ENCODE peak calls at places on chromosomes 3 and 15, in four cellular contexts. K, F, S and V are unnamed samples.

GRCh38 chr3:142152349-142152748 is 3.0 kb upstream of the TFDP2 start:
- DNase-seq in S (peak; percentile 25), F (no peak), K (peak; percentile 21), V (no peak)

GRCh38 chr3:185878920-185879319 is 54.1 kb upstream of the IGF2BP2 start:
- DNase-seq in S (no peak), K (no peak), F (no peak), V (peak; percentile 13)

GRCh38 chr15:85412956-85413854 is 32.8 kb downstream of the AKAP13 start:
- DNase-seq in K (peak; percentile 93), S (no peak), F (peak; percentile 81), V (peak; percentile 94)

GRCh38 chr3:196175116-196175625 is 36.0 kb downstream of the ZDHHC19 start:
- DNase-seq in S (no peak), K (no peak), F (no peak), V (no peak)

GRCh38 chr3:198071602-198072285 is 111.7 kb downstream of the LMLN start:
- DNase-seq in F (peak; percentile 91), S (no peak), K (peak; percentile 73), V (peak; percentile 99)

GRCh38 chr15:70258369-70259029 is 160.8 kb upstream of the TLE3 start:
- DNase-seq in K (no peak), S (no peak), F (no peak), V (no peak)

GRCh38 chr3:145776782-145777408 is 384.1 kb downstream of the PLOD2 start:
- DNase-seq in F (peak; percentile 84), S (peak; percentile 52), K (peak; percentile 68), V (peak; percentile 81)

GRCh38 chr3:71197841-71198565 is 385.5 kb downstream of the FOXP1 start:
- DNase-seq in K (no peak), S (no peak), F (no peak), V (no peak)

GRCh38 chr15:82663186-82663600 is 16.0 kb upstream of the CPEB1 start:
- DNase-seq in K (peak; percentile 53), F (peak; percentile 49), S (no peak), V (no peak)